ENCODE peak calls at places on chromosomes 4 and X, in seven cellular contexts. R is nephron progenitor cell, Y is GM06990, S is mesothelial cell of epicardium, M is heart right ventricle, V is MCF 10A, T is kidney. L is an unnamed sample.

GRCh38 chrX:39377773-39378172 is 576.5 kb downstream of the MID1IP1 start:
- DNase-seq in R (no peak), Y (no peak), S (no peak), M (no peak), V (no peak), T (no peak), L (no peak)

GRCh38 chr4:96293806-96294205 is 453.9 kb downstream of the PDHA2 start:
- DNase-seq in R (no peak), Y (no peak), S (no peak), M (no peak), V (peak), T (no peak), L (no peak)

GRCh38 chr4:87322754-87323153 is at the start of gene HSD17B13:
- DNase-seq in R (no peak), Y (no peak), S (no peak), M (no peak), V (no peak), T (no peak), L (no peak)

GRCh38 chr4:185209031-185209851 is at the start of gene SNX25:
- DNase-seq in R (peak), Y (peak), S (peak), M (peak), V (peak), T (peak), L (peak)

GRCh38 chr4:53019485-53020382 is 157.6 kb downstream of the RASL11B start:
- DNase-seq in R (no peak), Y (no peak), S (no peak), M (no peak), V (peak), T (no peak), L (no peak)

GRCh38 chr4:24131954-24132673 is 242.3 kb upstream of the PPARGC1A start:
- DNase-seq in R (no peak), Y (no peak), S (no peak), M (no peak), V (no peak), T (no peak), L (no peak)

GRCh38 chr4:110705440-110705782 is 82.5 kb upstream of the PITX2 start:
- DNase-seq in R (no peak), Y (no peak), S (no peak), M (no peak), V (no peak), T (no peak), L (no peak)

GRCh38 chr4:119729815-119730643 is 101.4 kb upstream of the PDE5A start:
- DNase-seq in R (no peak), Y (no peak), S (no peak), M (peak), V (peak), T (peak), L (no peak)

GRCh38 chrX:135522878-135523693 is 2.6 kb downstream of the INTS6L start:
- DNase-seq in R (no peak), Y (no peak), S (no peak), M (no peak), V (no peak), T (no peak), L (no peak)

GRCh38 chr4:153428816-153429592 is 37.2 kb upstream of the TMEM131L start:
- DNase-seq in R (no peak), Y (no peak), S (no peak), M (no peak), V (no peak), T (no peak), L (no peak)

GRCh38 chrX:43121637-43122036 is 343.7 kb upstream of the PPP1R2C start:
- DNase-seq in R (no peak), Y (no peak), S (no peak), M (no peak), V (peak), T (no peak), L (no peak)

GRCh38 chr4:101795704-101796103 is 5.2 kb downstream of the BANK1 start:
- DNase-seq in R (no peak), Y (no peak), S (no peak), M (no peak), V (peak), T (no peak), L (no peak)

GRCh38 chr4:162485486-162485885 is 321.7 kb upstream of the FSTL5 start:
- DNase-seq in R (no peak), Y (no peak), S (no peak), M (no peak), V (peak), T (no peak), L (no peak)

GRCh38 chr4:174110180-174110579 is 173.3 kb downstream of the FBXO8 start:
- DNase-seq in R (no peak), Y (no peak), S (no peak), M (no peak), V (no peak), T (no peak), L (no peak)

GRCh38 chrX:72245461-72246089 is 6.7 kb upstream of the ERCC6L start:
- DNase-seq in R (peak), Y (no peak), S (peak), M (peak), V (peak), T (no peak), L (peak)

GRCh38 chrX:118632862-118633261 is 94.5 kb upstream of the IL13RA1 start:
- DNase-seq in R (no peak), Y (no peak), S (no peak), M (no peak), V (no peak), T (no peak), L (no peak)

GRCh38 chr4:148076964-148077363 is 345.1 kb downstream of the ARHGAP10 start:
- DNase-seq in R (no peak), Y (no peak), S (no peak), M (no peak), V (no peak), T (no peak), L (no peak)

GRCh38 chr4:73404457-73404856 is 370 bp downstream of the ALB start:
- DNase-seq in R (no peak), Y (no peak), S (no peak), M (no peak), V (no peak), T (no peak), L (no peak)

GRCh38 chrX:68694429-68695205 is 47.2 kb downstream of the STARD8 start:
- DNase-seq in R (no peak), Y (no peak), S (no peak), M (no peak), V (no peak), T (no peak), L (no peak)

GRCh38 chr4:113355550-113356371 is 306.3 kb downstream of the ANK2 start:
- DNase-seq in R (no peak), Y (peak), S (no peak), M (peak), V (peak), T (peak), L (no peak)

DNA sequence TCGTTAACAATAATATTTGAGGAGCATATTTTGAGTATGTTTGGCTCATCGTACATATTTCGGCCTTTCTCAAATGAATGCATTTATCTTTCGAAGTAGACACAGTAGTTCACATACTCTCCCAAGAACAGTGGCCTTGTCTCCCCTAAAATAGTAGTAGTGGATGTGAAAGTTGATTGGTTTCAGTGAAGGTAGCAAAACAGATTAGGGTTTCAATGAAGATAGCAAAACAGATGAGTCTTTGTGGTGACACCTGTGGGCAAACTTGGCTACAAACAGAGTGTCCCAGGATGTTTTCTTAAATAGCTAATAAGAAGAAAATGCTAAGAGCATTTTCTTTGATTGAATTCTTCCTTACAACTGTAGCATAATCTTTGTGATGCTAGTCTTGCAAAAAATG is 67.0 kb downstream of the USP9X start:
- DNase-seq in R (no peak), Y (no peak), S (no peak), M (no peak), V (no peak), T (no peak), L (no peak)
- TF ChIP-seq CTCF in R (no peak), Y (no peak), S (no peak), M (no peak), V (no peak), T (no peak), L (no peak)

GRCh38 chr4:109600431-109600830 is 40.4 kb downstream of the MCUB start:
- DNase-seq in R (no peak), Y (no peak), S (no peak), M (no peak), V (no peak), T (no peak), L (no peak)
- TF ChIP-seq CTCF in R (no peak), Y (no peak), S (no peak), M (no peak), V (no peak), T (no peak), L (no peak)

GRCh38 chr4:158209825-158210807 is at the start of gene TMEM144:
- DNase-seq in R (peak), Y (peak), S (peak), M (peak), V (peak), T (peak), L (peak)
- TF ChIP-seq CTCF in R (no peak), Y (no peak), S (no peak), M (peak), V (no peak), T (no peak), L (no peak)

DNA sequence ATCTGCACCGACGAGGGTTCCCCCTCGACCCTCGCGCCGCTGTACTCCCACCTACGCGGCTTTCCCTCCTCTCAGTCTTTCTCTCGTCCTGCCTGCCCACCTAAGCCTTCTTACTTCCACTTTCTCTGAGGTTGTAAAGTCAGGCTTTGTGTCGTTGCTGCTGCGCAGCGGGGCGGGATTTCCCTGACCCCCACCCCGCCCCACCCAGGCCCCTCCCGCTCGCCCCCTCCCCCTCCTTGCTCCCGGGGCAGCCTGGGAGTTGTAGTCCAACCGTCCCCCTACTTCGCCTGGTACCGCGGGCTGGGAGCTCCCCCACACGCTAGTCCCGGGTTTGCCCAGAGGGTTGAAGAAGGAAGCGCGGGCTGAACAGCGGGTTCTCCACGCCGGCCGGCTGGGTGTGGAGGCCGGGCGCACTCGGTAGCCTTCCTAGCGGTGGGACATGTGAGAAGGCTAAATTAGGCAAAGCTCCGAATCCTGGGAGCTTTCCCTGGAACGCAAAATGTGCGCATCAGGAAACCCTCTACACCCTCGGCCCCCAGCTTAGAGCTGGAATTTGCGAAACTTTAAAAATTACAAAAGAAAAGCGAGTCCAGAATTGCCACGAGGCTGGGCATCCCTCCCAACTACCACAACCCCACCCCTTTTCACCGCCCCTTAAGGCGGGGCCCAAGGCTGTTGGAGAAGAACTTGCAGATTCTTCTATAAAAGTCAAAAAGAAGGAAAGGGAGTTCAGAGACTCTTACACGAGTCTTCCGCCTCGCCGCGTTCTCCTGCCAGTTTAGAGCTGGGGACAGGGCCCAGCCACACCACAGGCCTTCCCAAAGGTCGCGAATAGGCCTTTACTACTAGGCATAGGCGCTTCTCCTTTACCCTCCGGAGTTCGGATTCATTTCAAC is at the start of gene ATP11C:
- DNase-seq in R (peak), Y (peak), S (peak), M (peak), V (peak), T (peak), L (peak)
- TF ChIP-seq CTCF in R (no peak), Y (peak), S (no peak), M (no peak), V (no peak), T (no peak), L (no peak)

L was measured in glutamatergic neuron.